ENCODE peak calls at places on chromosomes 3 and 15, in ten cellular contexts. Z is GM23248, L is A549, S is astrocyte, T is fibroblast of lung, A is IMR-90, N is SJSA1, P is HCT116, K is upper lobe of right lung, X is psoas muscle. D is an unnamed sample. For H3K4me1, the result is how much of the 10 kb centered on the place peaks cover.

GRCh38 chr15:62976301-62976842 is 66.2 kb upstream of the TPM1 start:
- DNase-seq in A (peak), Z (peak), L (no peak), S (peak), T (no peak), N (peak), K (no peak), X (no peak), P (no peak), D (no peak)

GRCh38 chr3:63960048-63960711 is 48.0 kb upstream of the SCAANT1 start:
- DNase-seq in S (peak), N (no peak), X (no peak), Z (peak), T (peak), P (peak), L (peak), A (peak), K (no peak), D (peak)

GRCh38 chr3:56101576-56101975 is 366.7 kb downstream of the ERC2 start:
- DNase-seq in T (no peak), L (no peak), X (no peak), N (no peak), Z (no peak), P (no peak), A (no peak), S (no peak), K (no peak), D (no peak)

GRCh38 chr15:26087395-26087794 is 224.3 kb upstream of the ATP10A start:
- DNase-seq in K (no peak), Z (peak), P (no peak), S (peak), L (no peak), A (peak), N (no peak), T (no peak), X (no peak), D (no peak)

GRCh38 chr3:65685621-65686020 is 353.1 kb downstream of the MAGI1 start:
- DNase-seq in X (no peak), P (no peak), K (no peak), S (peak), T (peak), Z (peak), L (no peak), A (peak), N (no peak), D (no peak)

GRCh38 chr3:138418556-138419206 is 15.7 kb upstream of the ESYT3 start:
- DNase-seq in T (peak), A (peak), N (no peak), S (no peak), K (no peak), L (no peak), Z (no peak), X (no peak), P (no peak), D (no peak)

GRCh38 chr15:70473623-70474366 is 289.6 kb downstream of the UACA start:
- DNase-seq in X (no peak), P (no peak), N (no peak), S (peak), Z (peak), L (no peak), K (no peak), A (no peak), T (peak), D (no peak)

GRCh38 chr3:60588806-60589205 is 662.4 kb downstream of the FHIT start:
- DNase-seq in P (peak), S (peak), X (no peak), Z (peak), A (peak), T (no peak), K (no peak), N (peak), L (no peak), D (no peak)

GRCh38 chr3:169264711-169265110 is 398.8 kb downstream of the MECOM start:
- DNase-seq in S (peak), K (no peak), Z (no peak), L (no peak), N (no peak), X (no peak), P (no peak), A (peak), T (peak), D (no peak)

GRCh38 chr3:150172356-150172755 is 201.7 kb upstream of the PFN2 start:
- DNase-seq in L (no peak), Z (no peak), X (no peak), K (no peak), A (no peak), P (no peak), S (no peak), T (no peak), N (no peak), D (no peak)

GRCh38 chr15:60740787-60741354 is 261.9 kb upstream of the ICE2 start:
- DNase-seq in S (peak), K (no peak), P (no peak), Z (peak), A (peak), N (no peak), X (no peak), L (no peak), T (no peak), D (no peak)

GRCh38 chr15:61426466-61426865 is 197.4 kb upstream of the RORA start:
- DNase-seq in N (no peak), T (no peak), K (no peak), S (no peak), L (no peak), Z (no peak), A (no peak), X (no peak), P (no peak), D (no peak)

GRCh38 chr3:160065282-160065681 is 76.6 kb downstream of the IL12A start:
- DNase-seq in L (no peak), S (no peak), A (no peak), X (no peak), K (no peak), T (no peak), P (no peak), N (no peak), Z (no peak), D (no peak)

GRCh38 chr15:60731583-60732130 is 252.7 kb upstream of the ICE2 start:
- DNase-seq in X (no peak), N (no peak), K (no peak), Z (no peak), P (no peak), S (no peak), A (no peak), L (no peak), T (no peak), D (no peak)

GRCh38 chr3:67461667-67462142 is 192.7 kb downstream of the SUCLG2 start:
- DNase-seq in X (no peak), A (peak), T (peak), S (peak), Z (peak), K (no peak), L (no peak), N (no peak), P (no peak), D (no peak)

GRCh38 chr15:67266870-67267269 is 12.3 kb downstream of the IQCH start:
- DNase-seq in X (no peak), S (no peak), K (no peak), L (no peak), P (no peak), Z (no peak), N (no peak), T (no peak), A (no peak), D (no peak)

GRCh38 chr3:25438791-25439555 is 10.9 kb downstream of the RARB start:
- DNase-seq in X (no peak), T (no peak), K (no peak), S (no peak), N (no peak), P (no peak), A (no peak), Z (no peak), L (no peak), D (no peak)

GRCh38 chr15:89496155-89497098 is at the start of gene RHCG:
- DNase-seq in X (no peak), Z (peak), N (no peak), T (peak), A (peak), P (no peak), K (no peak), L (peak), S (peak), D (no peak)

GRCh38 chr3:4977001-4977888 is 2.0 kb upstream of the BHLHE40 start:
- DNase-seq in S (peak), Z (peak), K (peak), N (peak), T (peak), P (no peak), X (peak), A (peak), L (peak), D (peak)

GRCh38 chr3:4976109-4976508 is 3.1 kb upstream of the BHLHE40 start:
- DNase-seq in X (peak), K (peak), S (peak), Z (peak), T (peak), P (peak), A (peak), N (no peak), L (peak), D (peak)

GRCh38 chr3:4972652-4973643 is 6.3 kb upstream of the BHLHE40 start:
- DNase-seq in A (no peak), X (no peak), K (no peak), Z (no peak), S (no peak), T (no peak), P (no peak), N (no peak), L (no peak), D (no peak)

GRCh38 chr3:4974154-4974553 is 5.1 kb upstream of the BHLHE40 start:
- DNase-seq in A (no peak), X (no peak), N (no peak), K (no peak), S (no peak), T (no peak), L (no peak), Z (no peak), P (no peak), D (no peak)

GRCh38 chr3:4971838-4972237 is 7.4 kb upstream of the BHLHE40 start:
- DNase-seq in S (no peak), K (no peak), P (no peak), L (no peak), Z (no peak), T (no peak), N (no peak), A (no peak), X (no peak), D (no peak)
- H3K27ac ChIP-seq in S (no peak), K (no peak), P (no peak), L (no peak), Z (no peak), T (no peak), N (no peak), A (no peak), X (no peak), D (no peak)

GRCh38 chr3:196633658-196634151 is 5.8 kb upstream of the NRROS start:
- DNase-seq in X (no peak), Z (no peak), A (no peak), L (no peak), K (no peak), T (no peak), S (no peak), P (no peak), N (no peak), D (no peak)

GRCh38 chr3:196632033-196632751 is 7.3 kb upstream of the NRROS start:
- DNase-seq in Z (peak), X (peak), K (peak), N (peak), T (peak), S (peak), L (peak), A (peak), P (peak), D (peak)

GRCh38 chr3:196634851-196635250 is 4.6 kb upstream of the NRROS start:
- DNase-seq in X (no peak), K (no peak), N (no peak), Z (no peak), L (no peak), S (no peak), P (no peak), T (no peak), A (no peak), D (no peak)

GRCh38 chr3:196636369-196637349 is 2.8 kb upstream of the NRROS start:
- DNase-seq in T (no peak), K (no peak), N (no peak), L (no peak), S (no peak), X (no peak), P (no peak), A (no peak), Z (peak), D (no peak)

GRCh38 chr3:196634224-196634623 is 5.3 kb upstream of the NRROS start:
- DNase-seq in K (no peak), T (no peak), L (no peak), X (no peak), Z (no peak), N (no peak), S (no peak), P (no peak), A (no peak), D (no peak)
- H3K4me3 ChIP-seq in K (no peak), T (no peak), L (no peak), X (no peak), Z (no peak), N (no peak), S (no peak), P (no peak), A (no peak), D (no peak)

GRCh38 chr3:42216820-42217416 is 49.1 kb downstream of the CCK start:
- DNase-seq in Z (peak), L (no peak), A (peak), P (no peak), T (no peak), N (no peak), S (no peak), X (no peak), K (no peak), D (no peak)
- H3K4me1 ChIP-seq in Z (under half), L (under half), A (under half), P (under half), T (under half), N (under half), S (under half), X (under half), K (under half), D (under half)

GRCh38 chr3:106030620-106030945 is 161.8 kb upstream of the CBLB start:
- DNase-seq in X (no peak), P (no peak), T (peak), K (no peak), L (no peak), Z (peak), N (no peak), S (peak), A (peak), D (no peak)
- H3K27ac ChIP-seq in X (no peak), P (no peak), T (no peak), K (no peak), L (no peak), Z (peak), N (no peak), S (peak), A (no peak), D (no peak)

D was measured in ascending aorta.